ENCODE peak calls at places on chromosomes 6 and 20, in six cellular contexts. K is nephron progenitor cell, L is HFF-Myc, U is AG09309, O is tibial artery, X is PC-3. A is an unnamed sample.

GRCh38 chr6:26097268-26097875 is 10.1 kb downstream of the HFE start:
- DNase-seq in K (peak), L (no peak), U (no peak), O (peak), X (peak), A (no peak)

GRCh38 chr6:127192911-127193503 is 73.7 kb upstream of the RNF146 start:
- DNase-seq in K (no peak), L (no peak), U (peak), O (no peak), X (no peak), A (no peak)

GRCh38 chr6:170435766-170436165 is 117.3 kb downstream of the PSMB1 start:
- DNase-seq in K (no peak), L (no peak), U (no peak), O (no peak), X (no peak), A (no peak)

GRCh38 chr6:110537208-110538123 is 61.1 kb upstream of the SLC22A16 start:
- DNase-seq in K (no peak), L (peak), U (peak), O (no peak), X (peak), A (no peak)

GRCh38 chr6:151036869-151037680 is 171.6 kb downstream of the MTHFD1L start:
- DNase-seq in K (no peak), L (no peak), U (no peak), O (no peak), X (peak), A (no peak)

GRCh38 chr20:35003211-35004031 is 47.8 kb downstream of the MYH7B start:
- DNase-seq in K (no peak), L (no peak), U (no peak), O (no peak), X (no peak), A (no peak)

GRCh38 chr6:25816252-25816651 is 15.6 kb downstream of the SLC17A1 start:
- DNase-seq in K (no peak), L (no peak), U (no peak), O (no peak), X (no peak), A (no peak)

GRCh38 chr20:48750941-48751620 is 76.7 kb downstream of the PREX1 start:
- DNase-seq in K (peak), L (no peak), U (no peak), O (no peak), X (no peak), A (no peak)

GRCh38 chr6:113564401-113565161 is 292.6 kb upstream of the MARCKS start:
- DNase-seq in K (peak), L (peak), U (peak), O (peak), X (no peak), A (peak)

GRCh38 chr6:82867946-82868345 is 197.7 kb downstream of the UBE3D start:
- DNase-seq in K (no peak), L (no peak), U (no peak), O (no peak), X (no peak), A (no peak)

GRCh38 chr20:9999660-10000059 is 35.1 kb upstream of the ANKEF1 start:
- DNase-seq in K (no peak), L (no peak), U (no peak), O (peak), X (no peak), A (no peak)

GRCh38 chr6:97026298-97026697 is 101.8 kb downstream of the KLHL32 start:
- DNase-seq in K (no peak), L (no peak), U (no peak), O (no peak), X (no peak), A (no peak)

GRCh38 chr20:4592316-4593148 is 129.2 kb upstream of the PRND start:
- DNase-seq in K (peak), L (no peak), U (no peak), O (no peak), X (peak), A (peak)

GRCh38 chr6:133973109-133973971 is 20.3 kb downstream of the TBPL1 start:
- DNase-seq in K (no peak), L (no peak), U (no peak), O (no peak), X (peak), A (no peak)

GRCh38 chr6:150403458-150404245 is 34.8 kb downstream of the IYD start:
- DNase-seq in K (no peak), L (peak), U (peak), O (peak), X (peak), A (no peak)

GRCh38 chr20:45358282-45359068 is 4.5 kb upstream of the SYS1 start:
- DNase-seq in K (no peak), L (no peak), U (peak), O (peak), X (no peak), A (no peak)

GRCh38 chr20:17687800-17688199 is 5.8 kb upstream of the RRBP1 start:
- DNase-seq in K (no peak), L (no peak), U (no peak), O (no peak), X (no peak), A (no peak)

GRCh38 chr6:47915017-47915416 is 133.2 kb downstream of the OPN5 start:
- DNase-seq in K (no peak), L (no peak), U (no peak), O (no peak), X (no peak), A (no peak)

GRCh38 chr6:105985098-105985815 is 100.9 kb upstream of the PRDM1 start:
- DNase-seq in K (no peak), L (no peak), U (no peak), O (no peak), X (no peak), A (no peak)

GRCh38 chr6:3808759-3809514 is 40.2 kb upstream of the FAM50B start:
- DNase-seq in K (no peak), L (peak), U (peak), O (peak), X (peak), A (no peak)

GRCh38 chr20:51985013-51985415 is 182.7 kb upstream of the SALL4 start:
- DNase-seq in K (no peak), L (peak), U (peak), O (no peak), X (peak), A (no peak)

GRCh38 chr6:7159790-7160525 is 52.2 kb downstream of the RREB1 start:
- DNase-seq in K (no peak), L (no peak), U (no peak), O (no peak), X (no peak), A (no peak)

GRCh38 chr6:165704001-165704748 is 41.1 kb upstream of the PDE10A start:
- DNase-seq in K (no peak), L (no peak), U (no peak), O (no peak), X (no peak), A (no peak)

GRCh38 chr6:85065831-85066230 is 301.4 kb upstream of the TBX18 start:
- DNase-seq in K (no peak), L (no peak), U (no peak), O (no peak), X (no peak), A (no peak)

GRCh38 chr20:59818911-59819310 is 114.5 kb downstream of the SYCP2 start:
- DNase-seq in K (no peak), L (no peak), U (no peak), O (no peak), X (no peak), A (no peak)

GRCh38 chr6:140980265-140980887 is 1152.3 kb upstream of the GJE1 start:
- DNase-seq in K (no peak), L (no peak), U (no peak), O (no peak), X (no peak), A (no peak)

GRCh38 chr6:8530775-8531435 is 95.6 kb upstream of the SLC35B3 start:
- DNase-seq in K (peak), L (no peak), U (no peak), O (no peak), X (no peak), A (no peak)
- TF ChIP-seq CTCF in K (peak), L (no peak), U (no peak), O (no peak), X (no peak), A (no peak)

DNA sequence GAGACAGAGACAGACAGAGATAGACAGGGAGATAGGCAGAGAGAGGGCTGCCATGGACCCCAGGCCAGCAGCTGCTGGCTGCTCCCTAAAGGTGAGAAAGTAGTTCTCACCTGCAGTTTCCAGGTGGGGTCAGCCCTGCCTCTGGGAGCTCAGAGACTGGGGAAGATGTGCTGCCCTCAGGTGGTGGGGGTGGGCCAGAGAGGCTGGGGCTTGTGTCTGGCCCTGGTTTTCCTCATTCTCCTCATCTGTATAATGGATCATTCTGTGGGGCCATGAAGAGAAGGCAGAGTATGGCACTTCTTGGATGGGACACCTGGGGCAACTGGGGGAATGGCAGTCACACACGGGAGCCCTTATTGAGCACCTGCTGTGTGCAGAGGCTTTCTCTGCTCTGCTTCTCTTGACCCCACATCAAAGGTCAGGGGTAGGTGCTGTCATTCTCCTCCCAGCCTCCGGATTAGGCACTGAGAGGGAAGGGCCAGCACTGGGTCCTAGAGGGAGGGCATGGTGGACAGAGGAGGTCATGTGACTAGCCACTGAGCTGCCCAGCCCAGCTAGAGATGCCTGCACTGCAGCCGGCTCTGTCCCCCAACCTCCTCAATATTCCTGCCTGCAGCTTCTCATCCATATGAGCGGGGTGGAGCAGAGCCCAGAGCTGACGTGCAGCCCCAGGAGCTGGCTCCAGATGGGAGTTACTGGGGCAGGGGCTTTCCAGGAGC is 4.1 kb downstream of the ANGPT4 start:
- DNase-seq in K (no peak), L (no peak), U (no peak), O (no peak), X (peak), A (no peak)
- TF ChIP-seq CTCF in K (no peak), L (no peak), U (no peak), O (no peak), X (peak), A (no peak)

GRCh38 chr6:108497883-108498282 is 62.8 kb upstream of the FOXO3 start:
- DNase-seq in K (peak), L (peak), U (no peak), O (no peak), X (peak), A (no peak)
- TF ChIP-seq CTCF in K (peak), L (peak), U (peak), O (peak), X (peak), A (no peak)

GRCh38 chr6:46704562-46704961 is 16.9 kb downstream of the TDRD6 start:
- DNase-seq in K (no peak), L (no peak), U (no peak), O (no peak), X (peak), A (no peak)
- TF ChIP-seq CTCF in K (no peak), L (no peak), U (peak), O (peak), X (peak), A (no peak)

GRCh38 chr20:460180-460579 is 2.2 kb downstream of the TBC1D20 start:
- DNase-seq in K (no peak), L (no peak), U (no peak), O (no peak), X (no peak), A (no peak)

GRCh38 chr20:461254-462198 is 807 bp downstream of the TBC1D20 start:
- DNase-seq in K (peak), L (no peak), U (no peak), O (peak), X (peak), A (peak)

GRCh38 chr20:458766-459165 is 3.6 kb downstream of the TBC1D20 start:
- DNase-seq in K (no peak), L (no peak), U (no peak), O (no peak), X (no peak), A (no peak)

GRCh38 chr20:460707-461106 is 1.6 kb downstream of the TBC1D20 start:
- DNase-seq in K (no peak), L (no peak), U (no peak), O (peak), X (no peak), A (no peak)

DNA sequence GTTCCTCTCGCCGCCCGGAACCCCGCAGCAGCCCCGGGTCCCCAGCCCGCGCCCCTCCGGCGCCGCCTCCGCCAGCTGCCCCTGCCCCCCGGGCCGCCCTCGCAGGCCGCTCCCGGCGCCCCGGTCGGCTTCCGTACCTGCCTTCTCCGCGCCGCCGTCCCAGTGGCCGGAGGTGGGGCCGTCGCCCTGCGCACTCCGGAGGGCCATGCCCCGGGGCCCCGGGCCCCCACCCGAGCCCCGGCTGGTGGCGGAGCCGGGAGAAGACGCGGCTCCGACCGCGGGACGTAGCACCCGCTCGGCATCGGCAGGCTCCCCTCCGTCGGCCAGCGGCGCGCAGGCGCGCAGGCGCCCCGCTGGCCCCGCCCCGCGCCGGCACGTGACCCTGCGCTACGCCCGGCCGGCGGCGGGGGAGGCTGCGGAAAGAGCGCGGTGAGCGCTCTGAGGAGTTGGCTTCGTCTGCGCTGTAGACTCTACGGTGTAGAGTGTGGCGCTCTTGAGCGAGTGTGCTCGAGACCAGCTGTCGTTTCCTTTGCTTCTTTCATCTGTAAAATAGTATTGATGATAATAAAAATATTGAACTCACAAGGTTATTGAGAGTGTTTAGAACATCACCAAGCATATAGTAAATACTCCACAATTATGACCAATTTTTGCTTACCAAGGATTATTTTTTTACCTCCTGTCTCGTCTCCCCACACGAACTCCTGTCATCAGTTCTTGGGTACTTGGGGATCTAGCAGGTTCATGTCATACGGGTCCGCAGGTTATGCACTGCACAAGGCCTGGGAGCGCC is at the start of gene TBC1D20:
- DNase-seq in K (peak), L (peak), U (no peak), O (peak), X (peak), A (peak)
- TF ChIP-seq CTCF in K (no peak), L (no peak), U (no peak), O (no peak), X (peak), A (no peak)

GRCh38 chr6:35728663-35729348 is 8.0 kb upstream of the ARMC12 start:
- DNase-seq in K (no peak), L (no peak), U (no peak), O (peak), X (no peak), A (no peak)

GRCh38 chr6:35729349-35729678 is 7.5 kb upstream of the ARMC12 start:
- DNase-seq in K (no peak), L (no peak), U (no peak), O (no peak), X (no peak), A (no peak)

GRCh38 chr6:35727935-35728662 is 8.7 kb upstream of the ARMC12 start:
- DNase-seq in K (peak), L (peak), U (peak), O (peak), X (peak), A (peak)

GRCh38 chr6:35725721-35726438 is 11.0 kb upstream of the ARMC12 start:
- DNase-seq in K (no peak), L (no peak), U (no peak), O (peak), X (no peak), A (no peak)

DNA sequence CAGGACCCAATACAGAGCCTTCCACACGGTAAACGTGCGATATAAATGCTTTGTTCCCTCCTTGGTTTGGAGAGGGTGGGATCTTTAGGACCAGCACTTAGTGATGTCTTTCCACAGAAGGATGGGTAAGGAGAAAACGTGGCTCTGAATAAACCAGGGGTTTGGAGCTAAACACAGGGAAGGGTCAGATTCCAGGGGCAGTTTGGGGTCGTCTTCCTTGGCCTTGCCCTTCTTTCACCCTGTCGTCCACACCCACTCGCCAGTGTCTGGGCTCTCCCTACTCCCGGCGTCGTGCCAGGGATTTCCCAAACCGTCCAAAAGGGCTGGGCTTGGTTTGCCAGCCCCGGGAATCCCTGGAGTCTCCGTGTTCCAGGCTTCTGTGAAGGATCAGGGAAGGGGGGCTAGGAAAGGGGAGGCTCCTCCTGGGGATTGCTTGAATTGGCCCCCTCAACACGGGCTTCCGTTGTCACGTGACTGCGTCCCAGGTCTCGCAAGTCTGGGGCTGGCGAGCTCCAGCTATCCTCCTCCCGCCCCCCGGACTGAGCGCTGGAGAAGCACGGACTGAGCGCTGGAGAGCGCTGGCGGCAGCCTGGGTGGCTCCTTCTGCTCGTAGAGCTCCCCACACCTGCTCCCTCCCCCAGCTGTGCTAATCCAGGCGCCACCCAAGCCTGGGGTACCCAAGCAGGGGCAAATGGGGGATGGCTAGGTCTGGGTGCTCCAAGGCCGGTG is 9.5 kb upstream of the ARMC12 start:
- DNase-seq in K (peak), L (no peak), U (no peak), O (peak), X (peak), A (peak)
- TF ChIP-seq CTCF in K (no peak), L (no peak), U (no peak), O (peak), X (no peak), A (no peak)

DNA sequence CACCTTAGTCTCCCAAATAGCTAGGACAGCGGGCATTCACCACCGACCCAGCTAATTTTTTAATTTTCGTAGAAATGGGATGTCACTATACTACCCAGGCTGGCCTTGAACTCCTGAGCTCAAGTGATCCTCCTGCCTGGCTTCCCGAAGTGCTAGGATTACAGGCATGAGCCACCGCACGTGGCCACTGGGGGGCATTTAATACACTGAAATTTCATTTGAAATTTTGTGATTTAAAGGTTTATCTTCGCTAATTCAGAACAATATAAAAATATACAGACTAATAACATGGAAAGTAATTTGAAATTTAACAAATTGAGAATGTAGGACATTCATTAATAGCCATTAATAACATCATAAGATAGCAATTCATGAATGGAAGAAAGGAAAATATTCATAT is 20.5 kb upstream of the TBC1D32 start:
- DNase-seq in K (no peak), L (no peak), U (no peak), O (no peak), X (peak), A (no peak)
- TF ChIP-seq CTCF in K (peak), L (peak), U (peak), O (no peak), X (peak), A (peak)

GRCh38 chr6:71621918-71622519 is 264.3 kb upstream of the RIMS1 start:
- DNase-seq in K (no peak), L (no peak), U (no peak), O (no peak), X (peak), A (no peak)
- TF ChIP-seq CTCF in K (peak), L (peak), U (peak), O (peak), X (peak), A (no peak)